ENCODE peak calls at places on chromosomes 6 and 20, in six cellular contexts. P, T, V, I, D and E are unnamed samples.

GRCh38 chr20:32150291-32150848 is 40.9 kb downstream of the TM9SF4 start:
- DNase-seq in P (no peak), T (no peak), V (no peak), I (no peak), D (no peak), E (no peak)

GRCh38 chr6:136564170-136564569 is 13.9 kb upstream of the MAP7 start:
- DNase-seq in P (no peak), T (no peak), V (no peak), I (no peak), D (no peak), E (no peak)

GRCh38 chr20:54085910-54086309 is 15.5 kb upstream of the BCAS1 start:
- DNase-seq in P (no peak), T (no peak), V (no peak), I (no peak), D (no peak), E (no peak)

GRCh38 chr6:97068211-97068610 is 143.7 kb downstream of the KLHL32 start:
- DNase-seq in P (peak; percentile 28), T (no peak), V (peak; percentile 28), I (no peak), D (peak; percentile 54), E (peak; percentile 11)

GRCh38 chr6:153145591-153145990 is 14.5 kb upstream of the RGS17 start:
- DNase-seq in P (no peak), T (no peak), V (no peak), I (no peak), D (no peak), E (no peak)

GRCh38 chr20:4434681-4435080 is 287.0 kb upstream of the PRND start:
- DNase-seq in P (no peak), T (no peak), V (no peak), I (no peak), D (peak; percentile 66), E (no peak)

GRCh38 chr20:11143481-11143880 is 469.7 kb upstream of the JAG1 start:
- DNase-seq in P (no peak), T (no peak), V (no peak), I (no peak), D (peak; percentile 63), E (no peak)

GRCh38 chr20:63124092-63124781 is 91.7 kb downstream of the YTHDF1 start:
- DNase-seq in P (no peak), T (peak; percentile 6), V (peak; percentile 86), I (no peak), D (peak; percentile 67), E (peak; percentile 48)

GRCh38 chr20:17825949-17826843 is 126.4 kb downstream of the BANF2 start:
- DNase-seq in P (no peak), T (no peak), V (no peak), I (no peak), D (no peak), E (no peak)

GRCh38 chr6:31007694-31008093 is 2.6 kb upstream of the MUC22 start:
- DNase-seq in P (no peak), T (no peak), V (peak; percentile 64), I (no peak), D (peak; percentile 88), E (peak; percentile 49)

GRCh38 chr6:135722679-135723078 is 128.8 kb upstream of the PDE7B start:
- DNase-seq in P (no peak), T (no peak), V (peak; percentile 79), I (no peak), D (peak; percentile 91), E (peak; percentile 70)

GRCh38 chr20:64107736-64108457 is 532 bp upstream of the NPBWR2 start:
- DNase-seq in P (no peak), T (peak; percentile 5), V (no peak), I (peak; percentile 14), D (no peak), E (no peak)

GRCh38 chr6:70954750-70955149 is 2.1 kb downstream of the B3GAT2 start:
- DNase-seq in P (no peak), T (no peak), V (no peak), I (no peak), D (no peak), E (no peak)

GRCh38 chr6:110064744-110065524 is 86.8 kb downstream of the GPR6 start:
- DNase-seq in P (no peak), T (no peak), V (no peak), I (no peak), D (no peak), E (no peak)

GRCh38 chr6:2857580-2858337 is 16.1 kb upstream of the SERPINB1 start:
- DNase-seq in P (peak; percentile 39), T (peak; percentile 54), V (no peak), I (no peak), D (peak; percentile 53), E (peak; percentile 75)

GRCh38 chr6:32298632-32299336 is 72.9 kb downstream of the TSBP1 start:
- DNase-seq in P (no peak), T (no peak), V (no peak), I (no peak), D (peak; percentile 14), E (no peak)

GRCh38 chr20:62229667-62230066 is 8.7 kb upstream of the OSBPL2 start:
- DNase-seq in P (no peak), T (no peak), V (no peak), I (no peak), D (no peak), E (no peak)

GRCh38 chr6:34536251-34536958 is 19.7 kb downstream of the SPDEF start:
- DNase-seq in P (peak; percentile 28), T (no peak), V (no peak), I (no peak), D (no peak), E (no peak)

GRCh38 chr6:164753517-164753916 is 555.9 kb downstream of the C6orf118 start:
- DNase-seq in P (peak; percentile 43), T (no peak), V (peak; percentile 29), I (no peak), D (peak; percentile 63), E (peak; percentile 88)

GRCh38 chr6:70119218-70119835 is 183.6 kb downstream of the COL9A1 start:
- DNase-seq in P (no peak), T (no peak), V (no peak), I (no peak), D (no peak), E (no peak)

GRCh38 chr6:143607168-143607567 is 70.6 kb upstream of the PHACTR2 start:
- DNase-seq in P (no peak), T (no peak), V (no peak), I (no peak), D (no peak), E (no peak)

GRCh38 chr6:111534366-111534765 is 51.3 kb upstream of the REV3L start:
- DNase-seq in P (peak; percentile 76), T (peak; percentile 67), V (peak; percentile 32), I (no peak), D (peak; percentile 44), E (peak; percentile 83)

GRCh38 chr6:35262596-35262995 is 3.1 kb downstream of the ZNF76 start:
- DNase-seq in P (no peak), T (no peak), V (no peak), I (no peak), D (no peak), E (no peak)

GRCh38 chr20:35248641-35249475 is 22.4 kb downstream of the MMP24 start:
- DNase-seq in P (no peak), T (no peak), V (no peak), I (no peak), D (no peak), E (no peak)

GRCh38 chr20:14407336-14407735 is 69.9 kb upstream of the FLRT3 start:
- DNase-seq in P (no peak), T (no peak), V (no peak), I (no peak), D (no peak), E (no peak)

GRCh38 chr20:18705906-18706305 is 107.7 kb upstream of the SCP2D1 start:
- DNase-seq in P (no peak), T (no peak), V (no peak), I (no peak), D (peak; percentile 34), E (no peak)

GRCh38 chr6:110703010-110703905 is 112.0 kb downstream of the CDK19 start:
- DNase-seq in P (no peak), T (no peak), V (no peak), I (no peak), D (peak; percentile 81), E (no peak)

GRCh38 chr6:145756170-145756662 is 20.9 kb upstream of the EPM2A start:
- DNase-seq in P (peak; percentile 76), T (peak; percentile 18), V (peak; percentile 67), I (no peak), D (peak; percentile 95), E (peak; percentile 96)

GRCh38 chr6:129419324-129419723 is 290.7 kb downstream of the ARHGAP18 start:
- DNase-seq in P (no peak), T (no peak), V (no peak), I (no peak), D (no peak), E (no peak)

GRCh38 chr20:48697845-48698491 is 129.8 kb downstream of the PREX1 start:
- DNase-seq in P (peak; percentile 94), T (peak; percentile 85), V (peak; percentile 99), I (peak; percentile 58), D (peak; percentile 47), E (peak; percentile 95)

GRCh38 chr6:26543953-26544352 is 5.8 kb downstream of the HMGN4 start:
- DNase-seq in P (no peak), T (no peak), V (peak; percentile 19), I (no peak), D (peak; percentile 46), E (peak; percentile 41)
- TF ChIP-seq CTCF in P (peak; percentile 50), T (peak; percentile 23), V (peak; percentile 42), I (no peak), D (peak; percentile 46), E (peak; percentile 46)

GRCh38 chr20:45187693-45188092 is 13.0 kb downstream of the PI3 start:
- DNase-seq in P (no peak), T (no peak), V (no peak), I (no peak), D (no peak), E (no peak)
- TF ChIP-seq CTCF in P (no peak), T (no peak), V (no peak), I (no peak), D (no peak), E (no peak)

GRCh38 chr6:106688177-106688951 is 59.0 kb downstream of the QRSL1 start:
- DNase-seq in P (no peak), T (no peak), V (no peak), I (no peak), D (no peak), E (peak; percentile 48)
- TF ChIP-seq CTCF in P (no peak), T (no peak), V (no peak), I (no peak), D (no peak), E (no peak)

GRCh38 chr6:63764318-63764916 is 128.8 kb downstream of the PHF3 start:
- DNase-seq in P (no peak), T (no peak), V (no peak), I (no peak), D (peak; percentile 60), E (peak; percentile 62)
- TF ChIP-seq CTCF in P (peak; percentile 22), T (peak; percentile 74), V (peak; percentile 58), I (no peak), D (peak; percentile 34), E (peak; percentile 51)